ENCODE peak calls at places on chromosome 19, in ten cellular contexts. One of them, this sample, is unnamed.

GRCh38 chr19:50547385-50548190 is 20.6 kb downstream of the LRRC4B start:
- DNase-seq in tibial artery: no peak
- DNase-seq in colonic mucosa: no peak
- DNase-seq in transverse colon: no peak
- DNase-seq in PC-9: no peak
- DNase-seq in tibial nerve: no peak
- DNase-seq in astrocyte: no peak
- DNase-seq in osteoblast: no peak
- DNase-seq in brain microvascular endothelial cell: no peak
- DNase-seq in psoas muscle: no peak
- DNase-seq in this sample: no peak

GRCh38 chr19:10018219-10018618 is 4.9 kb downstream of the RDH8 start:
- DNase-seq in tibial artery: no peak
- DNase-seq in colonic mucosa: no peak
- DNase-seq in transverse colon: no peak
- DNase-seq in PC-9: no peak
- DNase-seq in tibial nerve: no peak
- DNase-seq in astrocyte: peak
- DNase-seq in osteoblast: peak
- DNase-seq in brain microvascular endothelial cell: no peak
- DNase-seq in psoas muscle: no peak
- DNase-seq in this sample: no peak

GRCh38 chr19:12825259-12826131 is 8.9 kb downstream of the RTBDN start:
- DNase-seq in tibial artery: no peak
- DNase-seq in colonic mucosa: no peak
- DNase-seq in transverse colon: no peak
- DNase-seq in PC-9: no peak
- DNase-seq in tibial nerve: no peak
- DNase-seq in astrocyte: no peak
- DNase-seq in osteoblast: peak
- DNase-seq in brain microvascular endothelial cell: no peak
- DNase-seq in psoas muscle: no peak
- DNase-seq in this sample: no peak

GRCh38 chr19:38190793-38191192 is 33.2 kb downstream of the DPF1 start:
- DNase-seq in tibial artery: no peak
- DNase-seq in colonic mucosa: no peak
- DNase-seq in transverse colon: no peak
- DNase-seq in PC-9: no peak
- DNase-seq in tibial nerve: no peak
- DNase-seq in astrocyte: no peak
- DNase-seq in osteoblast: peak
- DNase-seq in brain microvascular endothelial cell: no peak
- DNase-seq in psoas muscle: no peak
- DNase-seq in this sample: no peak

GRCh38 chr19:3612330-3612729 is 5.7 kb upstream of the TBXA2R start:
- DNase-seq in tibial artery: no peak
- DNase-seq in colonic mucosa: no peak
- DNase-seq in transverse colon: no peak
- DNase-seq in PC-9: no peak
- DNase-seq in tibial nerve: no peak
- DNase-seq in astrocyte: no peak
- DNase-seq in osteoblast: no peak
- DNase-seq in brain microvascular endothelial cell: no peak
- DNase-seq in psoas muscle: no peak
- DNase-seq in this sample: peak

GRCh38 chr19:2949939-2950285 is 5.1 kb upstream of the ZNF77 start:
- DNase-seq in tibial artery: peak
- DNase-seq in colonic mucosa: no peak
- DNase-seq in transverse colon: no peak
- DNase-seq in PC-9: no peak
- DNase-seq in tibial nerve: peak
- DNase-seq in astrocyte: peak
- DNase-seq in osteoblast: peak
- DNase-seq in brain microvascular endothelial cell: peak
- DNase-seq in psoas muscle: peak
- DNase-seq in this sample: no peak

GRCh38 chr19:35013820-35014754 is 14.0 kb downstream of the GRAMD1A start:
- DNase-seq in tibial artery: no peak
- DNase-seq in colonic mucosa: no peak
- DNase-seq in transverse colon: peak
- DNase-seq in PC-9: no peak
- DNase-seq in tibial nerve: no peak
- DNase-seq in astrocyte: no peak
- DNase-seq in osteoblast: peak
- DNase-seq in brain microvascular endothelial cell: no peak
- DNase-seq in psoas muscle: no peak
- DNase-seq in this sample: no peak

GRCh38 chr19:3227054-3227626 is 2.7 kb downstream of the CELF5 start:
- DNase-seq in tibial artery: no peak
- DNase-seq in colonic mucosa: no peak
- DNase-seq in transverse colon: no peak
- DNase-seq in PC-9: no peak
- DNase-seq in tibial nerve: no peak
- DNase-seq in astrocyte: no peak
- DNase-seq in osteoblast: no peak
- DNase-seq in brain microvascular endothelial cell: no peak
- DNase-seq in psoas muscle: no peak
- DNase-seq in this sample: no peak

GRCh38 chr19:34173145-34173956 is 1.0 kb downstream of the LSM14A start:
- DNase-seq in tibial artery: no peak
- DNase-seq in colonic mucosa: peak
- DNase-seq in transverse colon: peak
- DNase-seq in PC-9: peak
- DNase-seq in tibial nerve: peak
- DNase-seq in astrocyte: peak
- DNase-seq in osteoblast: peak
- DNase-seq in brain microvascular endothelial cell: no peak
- DNase-seq in psoas muscle: peak
- DNase-seq in this sample: peak

GRCh38 chr19:7883796-7884570 is 4.3 kb upstream of the LRRC8E start:
- DNase-seq in tibial artery: no peak
- DNase-seq in colonic mucosa: no peak
- DNase-seq in transverse colon: no peak
- DNase-seq in PC-9: peak
- DNase-seq in tibial nerve: no peak
- DNase-seq in astrocyte: no peak
- DNase-seq in osteoblast: peak
- DNase-seq in brain microvascular endothelial cell: no peak
- DNase-seq in psoas muscle: no peak
- DNase-seq in this sample: no peak

GRCh38 chr19:7888145-7888825 is at the start of gene LRRC8E:
- DNase-seq in tibial artery: no peak
- DNase-seq in colonic mucosa: peak
- DNase-seq in transverse colon: peak
- DNase-seq in PC-9: peak
- DNase-seq in tibial nerve: no peak
- DNase-seq in astrocyte: peak
- DNase-seq in osteoblast: peak
- DNase-seq in brain microvascular endothelial cell: peak
- DNase-seq in psoas muscle: no peak
- DNase-seq in this sample: peak

GRCh38 chr19:7885818-7886217 is 2.5 kb upstream of the LRRC8E start:
- DNase-seq in tibial artery: no peak
- DNase-seq in colonic mucosa: no peak
- DNase-seq in transverse colon: no peak
- DNase-seq in PC-9: no peak
- DNase-seq in tibial nerve: no peak
- DNase-seq in astrocyte: no peak
- DNase-seq in osteoblast: peak
- DNase-seq in brain microvascular endothelial cell: no peak
- DNase-seq in psoas muscle: no peak
- DNase-seq in this sample: no peak

GRCh38 chr19:7888826-7889217 is 512 bp downstream of the LRRC8E start:
- DNase-seq in tibial artery: no peak
- DNase-seq in colonic mucosa: no peak
- DNase-seq in transverse colon: peak
- DNase-seq in PC-9: no peak
- DNase-seq in tibial nerve: no peak
- DNase-seq in astrocyte: no peak
- DNase-seq in osteoblast: peak
- DNase-seq in brain microvascular endothelial cell: no peak
- DNase-seq in psoas muscle: no peak
- DNase-seq in this sample: no peak

GRCh38 chr19:7887408-7888144 is 734 bp upstream of the LRRC8E start:
- DNase-seq in tibial artery: no peak
- DNase-seq in colonic mucosa: no peak
- DNase-seq in transverse colon: peak
- DNase-seq in PC-9: no peak
- DNase-seq in tibial nerve: no peak
- DNase-seq in astrocyte: no peak
- DNase-seq in osteoblast: peak
- DNase-seq in brain microvascular endothelial cell: no peak
- DNase-seq in psoas muscle: no peak
- DNase-seq in this sample: peak
- H3K27ac ChIP-seq in tibial artery: no peak
- H3K27ac ChIP-seq in colonic mucosa: no peak
- H3K27ac ChIP-seq in transverse colon: no peak
- H3K27ac ChIP-seq in PC-9: peak
- H3K27ac ChIP-seq in tibial nerve: no peak
- H3K27ac ChIP-seq in astrocyte: no peak
- H3K27ac ChIP-seq in osteoblast: no peak
- H3K27ac ChIP-seq in brain microvascular endothelial cell: no peak
- H3K27ac ChIP-seq in psoas muscle: no peak
- H3K27ac ChIP-seq in this sample: no peak

GRCh38 chr19:18712981-18713380 is 29.5 kb downstream of the CRTC1 start:
- DNase-seq in tibial artery: no peak
- DNase-seq in colonic mucosa: no peak
- DNase-seq in transverse colon: no peak
- DNase-seq in PC-9: no peak
- DNase-seq in tibial nerve: no peak
- DNase-seq in astrocyte: no peak
- DNase-seq in osteoblast: peak
- DNase-seq in brain microvascular endothelial cell: no peak
- DNase-seq in psoas muscle: no peak
- DNase-seq in this sample: no peak
- H3K4me3 ChIP-seq in tibial artery: no peak
- H3K4me3 ChIP-seq in colonic mucosa: no peak
- H3K4me3 ChIP-seq in transverse colon: no peak
- H3K4me3 ChIP-seq in PC-9: no peak
- H3K4me3 ChIP-seq in tibial nerve: no peak
- H3K4me3 ChIP-seq in astrocyte: no peak
- H3K4me3 ChIP-seq in osteoblast: no peak
- H3K4me3 ChIP-seq in brain microvascular endothelial cell: no peak
- H3K4me3 ChIP-seq in psoas muscle: no peak
- H3K4me3 ChIP-seq in this sample: no peak

DNA sequence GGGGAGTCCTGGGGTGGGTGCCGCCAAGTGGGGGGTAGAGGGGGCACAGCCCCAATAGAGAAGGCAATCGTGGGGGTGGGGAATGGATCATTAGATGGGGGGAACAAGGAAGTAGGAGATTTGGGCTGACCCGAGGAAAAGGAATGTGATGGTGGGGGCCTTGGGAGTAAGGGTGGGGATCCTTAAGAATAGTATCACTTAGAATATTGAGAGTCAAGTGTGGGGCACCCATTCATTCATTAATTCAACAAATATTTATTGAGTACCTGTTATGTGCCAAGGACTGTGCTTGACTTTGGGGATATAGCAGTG is 641 bp downstream of the PPP5C start:
- DNase-seq in tibial artery: no peak
- DNase-seq in colonic mucosa: no peak
- DNase-seq in transverse colon: no peak
- DNase-seq in PC-9: no peak
- DNase-seq in tibial nerve: no peak
- DNase-seq in astrocyte: no peak
- DNase-seq in osteoblast: no peak
- DNase-seq in brain microvascular endothelial cell: no peak
- DNase-seq in psoas muscle: no peak
- DNase-seq in this sample: no peak
- TF ChIP-seq CTCF in tibial artery: no peak
- TF ChIP-seq CTCF in colonic mucosa: no peak
- TF ChIP-seq CTCF in transverse colon: no peak
- TF ChIP-seq CTCF in PC-9: peak
- TF ChIP-seq CTCF in tibial nerve: no peak
- TF ChIP-seq CTCF in astrocyte: no peak
- TF ChIP-seq CTCF in osteoblast: no peak
- TF ChIP-seq CTCF in brain microvascular endothelial cell: no peak
- TF ChIP-seq CTCF in psoas muscle: no peak
- TF ChIP-seq CTCF in this sample: no peak

DNA sequence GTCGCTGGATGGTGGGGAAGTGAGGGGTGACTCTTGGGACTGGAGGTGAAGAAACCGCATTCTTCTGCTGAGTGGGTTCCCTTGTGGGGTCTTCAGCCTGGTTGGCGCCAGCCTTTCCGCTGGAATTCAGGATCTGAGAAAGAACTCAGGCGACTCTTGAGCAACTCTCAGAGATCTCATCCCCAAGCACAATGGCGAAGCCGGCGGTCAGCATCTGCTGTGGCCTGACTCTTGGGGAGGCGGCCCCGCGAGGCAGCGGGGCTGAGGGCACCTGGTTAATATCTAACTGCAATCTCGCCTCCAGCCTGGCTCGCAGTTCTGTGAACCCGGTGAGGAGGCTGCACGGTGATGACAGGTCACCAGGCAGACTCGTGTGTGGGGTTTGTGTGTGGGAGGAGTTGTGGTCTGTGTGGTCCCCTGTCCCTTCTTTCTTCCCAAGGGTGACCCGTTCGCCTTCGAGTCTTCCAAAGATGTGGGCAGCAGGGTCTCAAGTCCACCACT is 883 bp downstream of the ZNF441 start:
- DNase-seq in tibial artery: peak
- DNase-seq in colonic mucosa: peak
- DNase-seq in transverse colon: peak
- DNase-seq in PC-9: no peak
- DNase-seq in tibial nerve: peak
- DNase-seq in astrocyte: peak
- DNase-seq in osteoblast: peak
- DNase-seq in brain microvascular endothelial cell: peak
- DNase-seq in psoas muscle: peak
- DNase-seq in this sample: peak
- H3K27ac ChIP-seq in tibial artery: peak
- H3K27ac ChIP-seq in colonic mucosa: peak
- H3K27ac ChIP-seq in transverse colon: peak
- H3K27ac ChIP-seq in PC-9: no peak
- H3K27ac ChIP-seq in tibial nerve: peak
- H3K27ac ChIP-seq in astrocyte: peak
- H3K27ac ChIP-seq in osteoblast: peak
- H3K27ac ChIP-seq in brain microvascular endothelial cell: peak
- H3K27ac ChIP-seq in psoas muscle: peak
- H3K27ac ChIP-seq in this sample: peak

GRCh38 chr19:15498156-15498858 is 10.0 kb upstream of the CYP4F22 start:
- DNase-seq in tibial artery: no peak
- DNase-seq in colonic mucosa: no peak
- DNase-seq in transverse colon: no peak
- DNase-seq in PC-9: no peak
- DNase-seq in tibial nerve: no peak
- DNase-seq in astrocyte: no peak
- DNase-seq in osteoblast: no peak
- DNase-seq in brain microvascular endothelial cell: no peak
- DNase-seq in psoas muscle: no peak
- DNase-seq in this sample: no peak
- H3K4me3 ChIP-seq in tibial artery: no peak
- H3K4me3 ChIP-seq in colonic mucosa: no peak
- H3K4me3 ChIP-seq in transverse colon: no peak
- H3K4me3 ChIP-seq in PC-9: no peak
- H3K4me3 ChIP-seq in tibial nerve: no peak
- H3K4me3 ChIP-seq in astrocyte: no peak
- H3K4me3 ChIP-seq in osteoblast: no peak
- H3K4me3 ChIP-seq in brain microvascular endothelial cell: no peak
- H3K4me3 ChIP-seq in psoas muscle: no peak
- H3K4me3 ChIP-seq in this sample: no peak